ENCODE peak calls at places on chromosomes 5 and 9, in four cellular contexts. B is WERI-Rb-1; W is left lung; O is CD4-positive, alpha-beta T cell. D is an unnamed sample.

GRCh38 chr5:150085191-150085912 is 1.0 kb downstream of the CSF1R start:
- DNase-seq in B (no peak), W (no peak), O (no peak), D (no peak)

GRCh38 chr9:98357921-98358535 is 102.6 kb upstream of the TBC1D2 start:
- DNase-seq in O (no peak), B (no peak), W (no peak), D (no peak)

GRCh38 chr5:84406111-84406510 is 21.4 kb upstream of the EDIL3 start:
- DNase-seq in B (no peak), W (no peak), O (no peak), D (no peak)

GRCh38 chr5:179763215-179763945 is 30.4 kb upstream of the LTC4S start:
- DNase-seq in O (peak), W (peak), B (peak), D (peak)

GRCh38 chr9:12933957-12934356 is 159.1 kb downstream of the LURAP1L start:
- DNase-seq in B (no peak), W (no peak), O (no peak), D (no peak)

GRCh38 chr5:37938861-37939260 is 99.0 kb upstream of the GDNF start:
- DNase-seq in O (no peak), W (no peak), B (no peak), D (no peak)

GRCh38 chr5:114055810-114056476 is 305.9 kb upstream of the KCNN2 start:
- DNase-seq in O (no peak), B (peak), W (no peak), D (peak)

GRCh38 chr5:7759951-7760580 is 90.9 kb downstream of the CFAP90 start:
- DNase-seq in B (no peak), W (no peak), O (no peak), D (no peak)

GRCh38 chr5:134957920-134958608 is 9.6 kb upstream of the CATSPER3 start:
- DNase-seq in B (no peak), O (no peak), W (no peak), D (no peak)

GRCh38 chr5:42021119-42021518 is 96.0 kb downstream of the FBXO4 start:
- DNase-seq in W (no peak), B (no peak), O (no peak), D (no peak)

GRCh38 chr5:9716838-9717281 is 86.7 kb upstream of the TAS2R1 start:
- DNase-seq in O (no peak), W (no peak), B (no peak), D (no peak)

GRCh38 chr5:169527863-169528262 is 55.7 kb upstream of the SPDL1 start:
- DNase-seq in W (no peak), O (no peak), B (no peak), D (no peak)

GRCh38 chr9:38226491-38226951 is 157.5 kb upstream of the SHB start:
- DNase-seq in W (no peak), B (no peak), O (no peak), D (peak)

GRCh38 chr9:91180930-91181268 is 180.8 kb downstream of the AUH start:
- DNase-seq in W (no peak), O (no peak), B (no peak), D (no peak)

GRCh38 chr5:62791059-62791458 is 212.4 kb downstream of the LRRC70 start:
- DNase-seq in W (no peak), O (no peak), B (peak), D (no peak)

GRCh38 chr5:66230551-66230950 is 86.5 kb downstream of the SREK1 start:
- DNase-seq in B (no peak), W (no peak), O (no peak), D (no peak)

GRCh38 chr9:17319822-17320221 is 185.0 kb downstream of the CNTLN start:
- DNase-seq in W (no peak), O (no peak), B (no peak), D (no peak)

GRCh38 chr9:38068616-38068865 is 486 bp downstream of the SHB start:
- DNase-seq in W (peak), O (peak), B (peak), D (peak)

GRCh38 chr5:137598341-137598740 is 99.2 kb upstream of the SPOCK1 start:
- DNase-seq in B (no peak), O (no peak), W (no peak), D (no peak)

GRCh38 chr9:106288689-106289088 is 574.3 kb upstream of the ZNF462 start:
- DNase-seq in O (no peak), W (no peak), B (no peak), D (no peak)

GRCh38 chr9:129602598-129603415 is 18.1 kb downstream of the C9orf50 start:
- DNase-seq in O (no peak), W (no peak), B (peak), D (no peak)

GRCh38 chr9:123138156-123138555 is 104.7 kb downstream of the GPR21 start:
- DNase-seq in O (no peak), W (no peak), B (no peak), D (no peak)

GRCh38 chr5:83919071-83920041 is 198.7 kb upstream of the HAPLN1 start:
- DNase-seq in W (no peak), O (no peak), B (no peak), D (no peak)

GRCh38 chr9:70902171-70902570 is 219.2 kb downstream of the TRPM3 start:
- DNase-seq in O (no peak), B (no peak), W (no peak), D (no peak)

GRCh38 chr5:160287378-160288051 is 24.8 kb downstream of the CCNJL start:
- DNase-seq in B (peak), W (peak), O (no peak), D (peak)

GRCh38 chr5:173795601-173796000 is 92.5 kb upstream of the CPEB4 start:
- DNase-seq in B (no peak), W (no peak), O (no peak), D (no peak)
- TF ChIP-seq CTCF in B (no peak), W (no peak), O (no peak), D (no peak)

GRCh38 chr5:91636351-91636750 is 253.2 kb upstream of the ARRDC3 start:
- DNase-seq in W (no peak), B (peak), O (no peak), D (no peak)
- TF ChIP-seq CTCF in W (no peak), B (peak), O (no peak), D (no peak)

GRCh38 chr5:981466-981865 is 27.1 kb upstream of the NKD2 start:
- DNase-seq in O (no peak), W (peak), B (no peak), D (no peak)

GRCh38 chr5:980941-981340 is 27.7 kb upstream of the NKD2 start:
- DNase-seq in W (peak), O (no peak), B (no peak), D (no peak)

GRCh38 chr5:983568-983967 is 25.0 kb upstream of the NKD2 start:
- DNase-seq in O (no peak), W (no peak), B (no peak), D (no peak)

GRCh38 chr5:983238-983524 is 25.4 kb upstream of the NKD2 start:
- DNase-seq in O (no peak), W (peak), B (no peak), D (no peak)

GRCh38 chr5:982377-983237 is 26.0 kb upstream of the NKD2 start:
- DNase-seq in B (peak), W (peak), O (no peak), D (peak)
- TF ChIP-seq CTCF in B (peak), W (no peak), O (no peak), D (peak)

GRCh38 chr9:127424669-127424986 is 446 bp downstream of the ZNF79 start:
- DNase-seq in O (no peak), W (no peak), B (no peak), D (no peak)
- TF ChIP-seq CTCF in O (no peak), W (no peak), B (peak), D (no peak)

DNA sequence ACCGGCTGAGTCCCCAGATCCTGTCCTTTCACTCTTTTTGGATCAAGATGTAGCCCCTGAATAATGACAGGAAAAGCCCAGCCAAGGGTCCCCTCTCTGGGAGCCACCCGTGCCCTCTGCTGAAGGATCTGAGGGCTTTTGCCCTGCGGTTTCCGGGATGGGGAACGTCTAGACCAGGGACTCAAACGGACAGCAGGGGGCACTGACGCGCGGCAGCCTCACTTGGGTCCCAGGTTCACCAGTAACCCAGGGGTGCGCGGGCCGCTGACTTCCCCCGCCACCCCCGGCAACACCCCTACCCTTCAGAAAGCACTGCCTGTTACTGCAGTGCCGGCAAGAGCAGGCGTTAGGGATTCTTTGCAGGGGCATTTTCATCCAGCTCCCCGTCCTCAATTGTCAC is 98.7 kb upstream of the FCN2 start:
- DNase-seq in O (no peak), B (peak), W (no peak), D (peak)
- TF ChIP-seq CTCF in O (no peak), B (peak), W (peak), D (peak)

GRCh38 chr5:140055152-140055551 is 12.1 kb upstream of the NRG2 start:
- DNase-seq in B (peak), W (no peak), O (no peak), D (no peak)

GRCh38 chr5:140051950-140052349 is 8.9 kb upstream of the NRG2 start:
- DNase-seq in B (no peak), O (no peak), W (no peak), D (no peak)

GRCh38 chr5:140058212-140058932 is 15.3 kb upstream of the NRG2 start:
- DNase-seq in B (no peak), O (no peak), W (no peak), D (no peak)

GRCh38 chr5:140056880-140057279 is 13.8 kb upstream of the NRG2 start:
- DNase-seq in B (no peak), W (no peak), O (no peak), D (no peak)

DNA sequence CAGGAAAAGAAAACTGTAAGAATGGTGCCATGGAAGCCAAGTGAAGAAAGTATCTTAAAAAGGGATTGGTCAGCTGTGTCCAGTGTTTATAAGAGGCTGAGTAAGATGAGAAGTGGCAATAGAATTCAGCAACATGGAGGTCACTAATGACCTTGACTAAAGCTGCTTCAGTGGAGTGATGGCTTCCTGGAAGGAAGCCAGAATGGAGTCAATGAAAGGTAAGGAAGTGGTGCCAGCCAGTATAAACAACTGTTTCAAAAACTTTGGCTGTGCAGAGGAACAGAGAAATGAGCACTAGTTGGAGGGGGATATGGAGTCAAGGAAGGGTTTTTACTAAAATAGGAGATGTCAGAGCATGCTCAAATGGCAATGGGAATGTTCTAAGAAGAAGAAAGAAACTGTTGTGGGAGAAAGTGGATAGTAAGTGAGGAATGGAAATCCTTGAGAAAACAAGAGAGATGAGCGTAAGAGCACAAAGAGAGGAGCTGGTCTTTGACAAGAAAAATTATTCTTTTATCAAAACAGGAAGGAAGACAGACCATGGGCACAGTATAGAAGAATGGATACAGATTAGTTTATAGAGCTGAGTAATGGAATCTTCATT is 11.1 kb upstream of the NRG2 start:
- DNase-seq in W (no peak), O (no peak), B (no peak), D (no peak)
- TF ChIP-seq CTCF in W (no peak), O (no peak), B (no peak), D (no peak)

GRCh38 chr5:91641730-91642350 is 258.7 kb upstream of the ARRDC3 start:
- DNase-seq in W (no peak), O (no peak), B (no peak), D (no peak)
- TF ChIP-seq CTCF in W (peak), O (peak), B (no peak), D (peak)

GRCh38 chr5:110048508-110048907 is 358.8 kb downstream of the MAN2A1 start:
- DNase-seq in B (peak), O (no peak), W (no peak), D (peak)
- TF ChIP-seq CTCF in B (no peak), O (no peak), W (no peak), D (no peak)

GRCh38 chr5:133111299-133111698 is 59.5 kb downstream of the HSPA4 start:
- DNase-seq in W (peak), B (peak), O (peak), D (peak)

GRCh38 chr5:133112026-133112660 is 60.3 kb downstream of the HSPA4 start:
- DNase-seq in W (no peak), B (no peak), O (no peak), D (no peak)

GRCh38 chr5:133114933-133115310 is 63.1 kb downstream of the HSPA4 start:
- DNase-seq in W (no peak), O (no peak), B (no peak), D (no peak)

GRCh38 chr5:133114166-133114932 is 62.5 kb downstream of the HSPA4 start:
- DNase-seq in O (no peak), B (peak), W (no peak), D (no peak)

DNA sequence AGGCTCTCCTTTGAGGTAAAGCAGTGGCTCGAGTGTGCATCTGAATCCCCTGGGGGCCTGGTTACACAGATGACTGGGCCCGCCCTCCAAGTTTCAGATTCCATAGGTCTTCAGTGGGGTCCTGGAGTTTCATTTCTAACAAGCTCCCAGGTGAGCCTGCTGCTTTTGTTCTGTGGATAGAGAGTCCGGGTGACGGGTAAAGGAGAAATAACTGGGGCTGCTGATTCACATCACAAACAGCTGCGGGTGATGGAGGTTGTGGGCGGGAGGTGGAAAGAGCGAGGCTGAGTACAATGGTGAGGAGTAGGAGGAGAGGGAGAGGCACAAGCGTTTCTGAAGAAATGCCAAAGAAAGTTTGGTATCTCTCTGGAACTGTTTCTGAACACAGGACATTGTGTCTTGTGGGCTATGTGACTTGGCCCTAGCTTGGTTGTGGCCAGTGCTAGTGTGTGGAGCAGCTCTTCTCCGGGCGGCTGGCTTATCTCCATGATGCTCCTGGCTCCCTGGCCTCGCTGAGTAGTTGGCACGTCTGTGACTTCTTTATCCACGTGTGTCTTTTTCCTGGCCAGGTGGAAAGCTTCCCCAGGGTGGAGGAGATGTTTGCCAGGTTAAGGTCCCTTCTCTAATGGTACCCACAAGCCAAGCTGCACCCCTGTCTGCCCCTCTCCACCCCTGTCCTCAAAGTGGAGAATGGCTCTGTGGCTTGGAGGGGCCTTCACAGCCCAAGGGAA is 61.7 kb downstream of the HSPA4 start:
- DNase-seq in O (no peak), W (no peak), B (no peak), D (no peak)
- TF ChIP-seq CTCF in O (no peak), W (no peak), B (no peak), D (no peak)